ENCODE peak calls at places on chromosomes 12 and 14, in five cellular contexts. L is H1, V is neuronal stem cell, F is H9, Q is mesenchymal stem cell. D is an unnamed sample.

GRCh38 chr12:19972325-19973288 is 395.7 kb upstream of the PDE3A start:
- DNase-seq in L (no peak), V (no peak), F (no peak), Q (peak; percentile 66), D (peak; percentile 33)

GRCh38 chr12:23950775-23951391 is 1.4 kb upstream of the SOX5 start:
- DNase-seq in L (no peak), V (peak; percentile 73), F (no peak), Q (peak; percentile 72), D (no peak)

GRCh38 chr14:102293784-102294183 is 11.2 kb downstream of the MOK start:
- DNase-seq in L (no peak), V (no peak), F (no peak), Q (no peak), D (no peak)

GRCh38 chr12:119005832-119006360 is 24.6 kb downstream of the SRRM4 start:
- DNase-seq in L (no peak), V (no peak), F (no peak), Q (no peak), D (no peak)

GRCh38 chr12:12319501-12320322 is 30.3 kb downstream of the MANSC1 start:
- DNase-seq in L (no peak), V (no peak), F (no peak), Q (no peak), D (no peak)

GRCh38 chr12:87171356-87171755 is 857.8 kb downstream of the C12orf50 start:
- DNase-seq in L (no peak), V (no peak), F (no peak), Q (no peak), D (no peak)

GRCh38 chr14:88565427-88565826 is 2.6 kb downstream of the ZC3H14 start:
- DNase-seq in L (no peak), V (no peak), F (no peak), Q (no peak), D (no peak)

GRCh38 chr14:89502966-89503365 is 85.9 kb upstream of the FOXN3 start:
- DNase-seq in L (no peak), V (no peak), F (no peak), Q (no peak), D (no peak)

GRCh38 chr14:100443643-100444042 is 120.5 kb downstream of the SLC25A47 start:
- DNase-seq in L (no peak), V (no peak), F (no peak), Q (no peak), D (peak; percentile 43)

GRCh38 chr14:101598571-101599233 is 37.4 kb downstream of the DIO3 start:
- DNase-seq in L (no peak), V (no peak), F (no peak), Q (no peak), D (no peak)

GRCh38 chr12:32021346-32021773 is 62.1 kb downstream of the RESF1 start:
- DNase-seq in L (no peak), V (no peak), F (no peak), Q (no peak), D (no peak)

GRCh38 chr14:60803871-60804270 is 69.3 kb downstream of the MNAT1 start:
- DNase-seq in L (no peak), V (no peak), F (no peak), Q (no peak), D (no peak)

GRCh38 chr14:45201908-45202307 is 51.1 kb downstream of the MIS18BP1 start:
- DNase-seq in L (no peak), V (no peak), F (peak; percentile 44), Q (peak; percentile 21), D (no peak)

GRCh38 chr12:22083167-22083566 is 37.1 kb downstream of the CMAS start:
- DNase-seq in L (no peak), V (no peak), F (no peak), Q (peak; percentile 52), D (peak; percentile 30)

GRCh38 chr12:51910691-51911090 is 3.4 kb downstream of the ACVRL1 start:
- DNase-seq in L (no peak), V (no peak), F (no peak), Q (no peak), D (no peak)

GRCh38 chr12:31034372-31034771 is 39.3 kb upstream of the DDX11 start:
- DNase-seq in L (no peak), V (no peak), F (no peak), Q (no peak), D (no peak)

GRCh38 chr14:62039871-62040270 is 277.7 kb downstream of the SNAPC1 start:
- DNase-seq in L (no peak), V (no peak), F (no peak), Q (no peak), D (no peak)

GRCh38 chr12:9669534-9669933 is at the start of gene CLEC2D:
- DNase-seq in L (no peak), V (no peak), F (no peak), Q (no peak), D (no peak)

GRCh38 chr12:31007153-31007495 is 66.5 kb upstream of the DDX11 start:
- DNase-seq in L (no peak), V (no peak), F (no peak), Q (no peak), D (no peak)

GRCh38 chr12:120590741-120591407 is 9.7 kb upstream of the POP5 start:
- DNase-seq in L (no peak), V (no peak), F (no peak), Q (no peak), D (no peak)

GRCh38 chr12:33892425-33892824 is 129.9 kb upstream of the ALG10 start:
- DNase-seq in L (no peak), V (no peak), F (no peak), Q (no peak), D (no peak)

GRCh38 chr12:115227137-115227615 is 543.2 kb upstream of the TBX3 start:
- DNase-seq in L (no peak), V (no peak), F (no peak), Q (peak; percentile 90), D (peak; percentile 23)

GRCh38 chr12:124686001-124686884 is 118.8 kb upstream of the NCOR2 start:
- DNase-seq in L (no peak), V (no peak), F (no peak), Q (peak; percentile 92), D (peak; percentile 71)

GRCh38 chr14:100644383-100644782 is 57.2 kb upstream of the BEGAIN start:
- DNase-seq in L (no peak), V (no peak), F (no peak), Q (no peak), D (no peak)

GRCh38 chr14:38961136-38961535 is 141.9 kb downstream of the SEC23A start:
- DNase-seq in L (no peak), V (no peak), F (no peak), Q (peak; percentile 11), D (no peak)

GRCh38 chr12:123940627-123940966 is 32.0 kb downstream of the CCDC92 start:
- DNase-seq in L (no peak), V (no peak), F (no peak), Q (no peak), D (no peak)

GRCh38 chr12:11174022-11174421 is 3.0 kb downstream of the SMIM10L1 start:
- DNase-seq in L (no peak), V (no peak), F (no peak), Q (peak; percentile 7), D (no peak)

GRCh38 chr12:105980533-105980932 is 158.2 kb downstream of the NUAK1 start:
- DNase-seq in L (no peak), V (no peak), F (peak; percentile 38), Q (no peak), D (no peak)

GRCh38 chr14:25394356-25394755 is 344.4 kb upstream of the STXBP6 start:
- DNase-seq in L (no peak), V (no peak), F (no peak), Q (no peak), D (no peak)

GRCh38 chr12:9960613-9961012 is 10.6 kb upstream of the CLEC12A start:
- DNase-seq in L (no peak), V (no peak), F (no peak), Q (no peak), D (no peak)

GRCh38 chr12:27226319-27226984 is 17.6 kb upstream of the STK38L start:
- DNase-seq in L (no peak), V (no peak), F (no peak), Q (peak; percentile 18), D (no peak)

GRCh38 chr14:50039734-50040400 is 76.5 kb downstream of the VCPKMT start:
- DNase-seq in L (no peak), V (no peak), F (no peak), Q (peak; percentile 85), D (peak; percentile 95)

GRCh38 chr14:50037240-50037639 is 79.1 kb downstream of the VCPKMT start:
- DNase-seq in L (no peak), V (no peak), F (no peak), Q (no peak), D (no peak)

GRCh38 chr14:50039120-50039517 is 77.3 kb downstream of the VCPKMT start:
- DNase-seq in L (no peak), V (no peak), F (no peak), Q (no peak), D (no peak)

GRCh38 chr14:50037837-50038236 is 78.5 kb downstream of the VCPKMT start:
- DNase-seq in L (no peak), V (no peak), F (no peak), Q (no peak), D (no peak)

DNA sequence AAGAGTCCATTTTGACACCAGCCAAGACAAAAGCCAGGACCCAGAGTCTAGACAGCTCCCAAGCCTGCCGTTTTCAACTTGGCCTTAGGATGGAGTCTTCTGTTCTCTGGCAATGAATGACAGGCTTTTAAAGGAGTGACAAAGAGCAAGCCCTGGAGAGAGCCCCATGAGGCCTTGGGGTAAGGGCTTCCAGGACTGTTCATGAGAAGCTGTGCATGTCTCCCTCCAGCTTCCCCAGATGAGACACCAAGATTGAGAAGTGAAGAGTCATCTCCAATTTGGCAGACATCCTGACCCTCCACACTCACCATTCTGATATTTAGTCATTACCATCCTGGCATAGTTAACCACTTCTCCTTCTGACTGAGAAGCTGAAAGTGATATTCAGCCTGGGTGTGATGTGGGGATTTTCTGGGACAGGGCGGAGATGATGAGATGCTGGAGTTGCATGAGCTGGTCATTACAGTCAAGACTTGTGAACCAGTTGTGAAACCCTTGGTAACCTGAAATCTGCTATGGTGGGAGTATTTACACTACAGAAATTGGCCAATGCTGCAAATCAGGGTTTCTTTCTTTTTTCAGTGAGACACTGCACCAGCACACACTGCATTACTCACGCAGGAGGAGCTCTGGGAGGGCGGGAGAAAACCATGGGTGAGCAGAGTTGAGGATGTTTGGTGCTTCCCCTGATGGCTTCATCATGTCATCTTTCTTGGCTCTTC is 77.8 kb downstream of the VCPKMT start:
- DNase-seq in L (no peak), V (no peak), F (no peak), Q (peak; percentile 87), D (peak; percentile 73)
- H2AK5ac ChIP-seq in L (no peak overlapping the region), V (no peak overlapping the region), F (no peak overlapping the region), Q (peak overlapping the region; percentile 69), D (peak overlapping the region; percentile 70)

GRCh38 chr14:64049616-64050381 is 197.0 kb downstream of the SYNE2 start:
- DNase-seq in L (no peak), V (no peak), F (no peak), Q (no peak), D (no peak)
- H2BK12ac ChIP-seq in L (no peak overlapping the region), V (no peak overlapping the region), F (no peak overlapping the region), Q (no peak overlapping the region), D (no peak overlapping the region)

GRCh38 chr14:24237463-24237955 is 4.8 kb downstream of the GMPR2 start:
- DNase-seq in L (no peak), V (no peak), F (no peak), Q (no peak), D (no peak)
- H3K79me1 ChIP-seq in L (no peaks in the 10 kb centered on the region), V (peaks cover 4% of the 10 kb centered on the region), F (no peaks in the 10 kb centered on the region), Q (peaks cover 39% of the 10 kb centered on the region), D (peaks cover 12% of the 10 kb centered on the region)

DNA sequence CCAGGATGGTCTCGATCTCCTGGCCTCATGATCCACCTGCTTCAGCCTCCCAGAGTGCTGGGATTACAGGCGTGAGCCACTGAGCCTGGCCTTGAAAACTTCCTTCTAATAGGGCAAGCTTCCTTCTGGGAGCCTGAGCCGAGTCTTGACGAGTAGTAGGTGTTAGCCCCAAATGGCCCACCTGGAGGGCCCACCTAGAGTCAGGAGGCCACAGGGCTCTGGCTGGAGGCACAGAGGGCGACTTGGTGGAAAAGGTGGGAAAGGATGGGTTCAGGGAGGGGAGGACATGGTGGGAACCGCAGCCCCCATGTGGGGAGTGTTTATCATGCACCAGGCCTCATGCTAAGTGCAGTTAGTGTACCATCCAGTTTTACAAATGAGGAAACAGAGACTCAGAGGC is 3.0 kb upstream of the LRP1-AS start:
- DNase-seq in L (no peak), V (no peak), F (no peak), Q (no peak), D (no peak)
- H2AK5ac ChIP-seq in L (no peak overlapping the region), V (no peak overlapping the region), F (no peak overlapping the region), Q (peak overlapping the region; percentile 55), D (no peak overlapping the region)